ENCODE peak calls at places on chromosome X, in seven cellular contexts. Z is esophagus squamous epithelium, Q is tibial artery, P is fibroblast of lung, H is ovary, A is breast epithelium, M is neural progenitor cell. T is an unnamed sample. For H3K36me3, the result is how much of the 10 kb centered on the place peaks cover.

GRCh38 chrX:41563881-41564280 is 116.7 kb downstream of the NYX start:
- DNase-seq in M (no peak), H (no peak), P (peak), A (no peak), Q (no peak), Z (no peak), T (no peak)

GRCh38 chrX:13220916-13221315 is 98.9 kb downstream of the ATXN3L start:
- DNase-seq in Z (no peak), M (no peak), A (no peak), P (peak), H (no peak), Q (no peak), T (no peak)

GRCh38 chrX:109709129-109709631 is 23.9 kb downstream of the ACSL4 start:
- DNase-seq in Z (no peak), Q (no peak), A (no peak), H (no peak), P (peak), M (no peak), T (no peak)

GRCh38 chrX:33207056-33207455 is 4.3 kb downstream of the DMD start:
- DNase-seq in M (no peak), H (no peak), A (no peak), Z (no peak), Q (no peak), P (peak), T (no peak)

GRCh38 chrX:132737743-132738142 is 220.7 kb downstream of the HS6ST2 start:
- DNase-seq in Q (no peak), A (peak), Z (no peak), P (no peak), H (no peak), M (no peak), T (no peak)

GRCh38 chrX:53241558-53241957 is 16.6 kb upstream of the KDM5C start:
- DNase-seq in Z (no peak), H (no peak), M (no peak), A (no peak), Q (no peak), P (no peak), T (no peak)

GRCh38 chrX:110851780-110852179 is 56.2 kb upstream of the CHRDL1 start:
- DNase-seq in Z (no peak), H (no peak), A (no peak), M (no peak), P (peak), Q (no peak), T (no peak)

GRCh38 chrX:69085826-69086225 is 79.4 kb downstream of the PJA1 start:
- DNase-seq in Q (no peak), A (no peak), Z (no peak), M (no peak), H (no peak), P (no peak), T (no peak)

GRCh38 chrX:154547245-154548027 is at the start of gene IKBKG:
- DNase-seq in A (peak), H (peak), M (peak), P (peak), Z (peak), Q (peak), T (peak)

GRCh38 chrX:143768976-143769375 is 48.4 kb upstream of the SPANXN2 start:
- DNase-seq in A (no peak), Q (no peak), P (no peak), Z (no peak), M (no peak), H (no peak), T (no peak)

GRCh38 chrX:150871341-150871811 is 27.1 kb downstream of the CD99L2 start:
- DNase-seq in Z (no peak), H (no peak), P (peak), M (no peak), Q (no peak), A (no peak), T (no peak)

GRCh38 chrX:64894454-64895038 is 81.7 kb downstream of the ZC4H2 start:
- DNase-seq in A (no peak), Z (no peak), Q (no peak), P (no peak), M (peak), H (no peak), T (no peak)

GRCh38 chrX:151970661-151971060 is 3.8 kb downstream of the GABRE start:
- DNase-seq in A (peak), Z (no peak), M (no peak), H (peak), P (peak), Q (peak), T (peak)

GRCh38 chrX:53421772-53422090 is 723 bp downstream of the SMC1A start:
- DNase-seq in P (no peak), Q (no peak), H (no peak), A (no peak), Z (no peak), M (no peak), T (no peak)

GRCh38 chrX:106481341-106481740 is 130.4 kb upstream of the RADX start:
- DNase-seq in Q (no peak), M (peak), H (peak), A (no peak), P (peak), Z (no peak), T (peak)

GRCh38 chrX:38571058-38571457 is 9.7 kb downstream of the TSPAN7 start:
- DNase-seq in Z (no peak), A (no peak), P (no peak), H (no peak), Q (no peak), M (no peak), T (no peak)
- H3K27ac ChIP-seq in Z (peak), A (no peak), P (no peak), H (no peak), Q (no peak), M (no peak), T (no peak)

GRCh38 chrX:113790987-113791386 is 792.9 kb upstream of the HTR2C start:
- DNase-seq in Z (no peak), A (no peak), Q (no peak), M (no peak), H (no peak), P (no peak), T (no peak)
- H3K36me3 ChIP-seq in Z (under half), A (under half), Q (under half), M (under half), H (under half), P (under half), T (under half)

DNA sequence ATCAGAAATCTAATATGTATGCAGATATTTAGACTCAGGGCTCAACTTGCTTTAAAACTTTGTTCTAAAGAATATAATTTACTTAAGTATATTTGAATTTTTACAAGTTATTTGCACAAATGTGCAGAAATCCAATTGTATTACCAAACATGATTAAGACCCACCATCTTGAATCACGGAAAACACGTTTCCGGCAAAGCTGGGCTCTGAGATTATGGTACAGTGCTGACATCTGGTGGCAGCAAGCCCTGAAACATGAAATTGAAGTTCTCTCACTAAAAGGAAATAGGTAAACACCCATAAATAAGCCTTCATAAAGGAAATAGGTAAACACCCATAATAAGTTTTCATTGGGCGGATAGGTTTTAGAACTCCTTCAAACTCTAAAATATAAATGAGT is 98.3 kb upstream of the MAOA start:
- DNase-seq in Q (no peak), M (peak), A (peak), H (peak), P (peak), Z (no peak), T (peak)
- TF ChIP-seq CTCF in Q (peak), M (peak), A (peak), H (no peak), P (peak), Z (peak), T (peak)

GRCh38 chrX:70481424-70481823 is 36.8 kb downstream of the DLG3 start:
- DNase-seq in Z (no peak), A (no peak), P (no peak), H (no peak), M (peak), Q (no peak), T (no peak)

GRCh38 chrX:70480660-70481018 is 36.0 kb downstream of the DLG3 start:
- DNase-seq in Q (peak), A (no peak), Z (no peak), M (no peak), P (no peak), H (no peak), T (no peak)

GRCh38 chrX:70479970-70480659 is 35.5 kb downstream of the DLG3 start:
- DNase-seq in H (no peak), P (peak), A (no peak), Z (no peak), Q (no peak), M (peak), T (no peak)

GRCh38 chrX:70481871-70482270 is 37.2 kb downstream of the DLG3 start:
- DNase-seq in Q (no peak), Z (no peak), A (no peak), M (no peak), H (no peak), P (no peak), T (no peak)

GRCh38 chrX:70482300-70482699 is 37.7 kb downstream of the DLG3 start:
- DNase-seq in P (no peak), Z (no peak), Q (no peak), A (no peak), M (no peak), H (no peak), T (no peak)
- H3K27ac ChIP-seq in P (no peak), Z (no peak), Q (no peak), A (no peak), M (no peak), H (no peak), T (no peak)

DNA sequence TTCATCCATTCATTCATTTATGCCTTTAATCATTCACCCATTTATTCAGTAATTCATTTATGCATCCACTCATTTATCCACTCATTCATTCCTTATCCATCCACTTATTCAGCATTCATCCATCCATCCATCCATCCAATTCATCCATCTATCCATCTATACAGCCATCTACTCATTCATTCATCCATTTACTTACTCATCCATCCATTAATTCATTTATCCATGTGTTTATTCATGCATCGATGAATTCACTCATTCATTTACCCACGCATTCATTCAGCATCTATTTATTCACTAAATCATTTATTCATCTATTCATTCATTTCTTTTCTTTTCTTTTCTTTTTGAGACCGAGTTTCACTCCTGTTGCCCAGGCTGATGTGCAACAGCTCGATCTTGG is 10.4 kb downstream of the P2RY8 start:
- DNase-seq in Q (no peak), Z (no peak), A (no peak), P (no peak), M (no peak), H (no peak), T (no peak)
- H3K36me3 ChIP-seq in Q (under half), Z (under half), A (under half), P (under half), M (under half), H (under half), T (under half)

GRCh38 chrX:146967296-146967695 is 152.8 kb upstream of the CXorf51A start:
- DNase-seq in A (no peak), H (no peak), P (no peak), Z (no peak), M (no peak), Q (no peak), T (no peak)

GRCh38 chrX:146973283-146973682 is 158.7 kb upstream of the CXorf51A start:
- DNase-seq in A (no peak), P (no peak), H (no peak), Z (no peak), M (no peak), Q (no peak), T (no peak)
- TF ChIP-seq CTCF in A (no peak), P (no peak), H (no peak), Z (no peak), M (no peak), Q (no peak), T (no peak)

T was measured in tibial nerve.